ENCODE peak calls at places on chromosomes 13 and 19, in six cellular contexts. W, G, A, K, C and B are unnamed samples. For H3K4me1, the result is how much of the 10 kb centered on the place peaks cover.

GRCh38 chr19:44212865-44213346 is 574 bp downstream of the ZNF227 start:
- DNase-seq in K (peak), A (peak), G (peak), W (peak), C (peak), B (peak)

GRCh38 chr19:57280913-57281425 is 684 bp downstream of the ZNF460 start:
- DNase-seq in C (no peak), W (peak), G (no peak), A (peak), K (peak), B (peak)

GRCh38 chr19:1189419-1189818 is 15.4 kb upstream of the SBNO2 start:
- DNase-seq in A (peak), C (peak), K (peak), W (no peak), G (peak), B (no peak)

GRCh38 chr19:47229674-47230121 is 1.3 kb downstream of the BBC3 start:
- DNase-seq in K (peak), A (peak), W (peak), C (peak), G (no peak), B (peak)

GRCh38 chr19:41688098-41688497 is at the start of gene CEACAM7:
- DNase-seq in K (no peak), A (no peak), G (no peak), C (no peak), W (no peak), B (no peak)

GRCh38 chr13:30235206-30235605 is 72.1 kb downstream of the KATNAL1 start:
- DNase-seq in G (no peak), C (no peak), A (no peak), K (no peak), W (peak), B (no peak)

GRCh38 chr13:21639604-21640003 is 31.3 kb upstream of the FGF9 start:
- DNase-seq in W (no peak), C (no peak), G (peak), K (no peak), A (no peak), B (no peak)

GRCh38 chr13:44273991-44274810 is 99.4 kb upstream of the SERP2 start:
- DNase-seq in A (peak), G (no peak), C (no peak), W (peak), K (no peak), B (peak)

GRCh38 chr19:41531438-41532311 is 44.3 kb upstream of the CEACAM21 start:
- DNase-seq in C (peak), K (peak), A (no peak), W (peak), G (no peak), B (no peak)

GRCh38 chr19:18436651-18437478 is 1.1 kb downstream of the ISYNA1 start:
- DNase-seq in K (peak), G (peak), W (peak), C (peak), A (peak), B (peak)

GRCh38 chr19:50025794-50026549 is at the start of gene ZNF473:
- DNase-seq in W (peak), G (peak), K (peak), A (peak), C (peak), B (peak)

GRCh38 chr19:17718988-17719711 is at the start of gene MAP1S:
- DNase-seq in G (peak), W (peak), A (peak), K (peak), C (peak), B (peak)

GRCh38 chr13:25319781-25320180 is 18.4 kb downstream of the NUP58 start:
- DNase-seq in K (no peak), G (no peak), A (no peak), C (no peak), W (no peak), B (no peak)

GRCh38 chr19:18425515-18426415 is 6.6 kb downstream of the SSBP4 start:
- DNase-seq in W (peak), K (peak), G (no peak), A (no peak), C (no peak), B (no peak)

GRCh38 chr13:34941436-34941834 is 635 bp upstream of the NBEA start:
- DNase-seq in G (no peak), A (no peak), K (no peak), C (no peak), W (peak), B (no peak)

GRCh38 chr19:52507266-52507665 is 20.2 kb upstream of the ZNF808 start:
- DNase-seq in W (no peak), G (no peak), C (no peak), A (no peak), K (peak), B (no peak)

GRCh38 chr13:94154362-94154761 is 325.1 kb downstream of the DCT start:
- DNase-seq in A (peak), G (no peak), C (peak), K (peak), W (peak), B (no peak)

GRCh38 chr13:38648912-38649311 is 38.0 kb upstream of the FREM2 start:
- DNase-seq in G (no peak), A (no peak), C (no peak), W (no peak), K (no peak), B (no peak)

GRCh38 chr13:74325106-74325505 is 190.9 kb upstream of the KLF12 start:
- DNase-seq in C (no peak), W (peak), G (no peak), K (peak), A (peak), B (peak)

GRCh38 chr13:109625156-109625555 is 161.2 kb downstream of the IRS2 start:
- DNase-seq in K (no peak), C (no peak), W (no peak), A (no peak), G (no peak), B (no peak)

GRCh38 chr13:36088001-36088400 is 43.2 kb downstream of the DCLK1 start:
- DNase-seq in G (no peak), K (peak), W (no peak), C (no peak), A (peak), B (no peak)

GRCh38 chr13:95743192-95743591 is 66.3 kb downstream of the DNAJC3 start:
- DNase-seq in A (no peak), W (no peak), G (no peak), C (no peak), K (no peak), B (no peak)

GRCh38 chr19:55600336-55601028 is 394 bp downstream of the ZNF524 start:
- DNase-seq in W (peak), K (peak), C (no peak), G (peak), A (no peak), B (peak)

GRCh38 chr13:97879646-97880297 is 73.7 kb upstream of the IPO5 start:
- DNase-seq in C (peak), W (peak), G (no peak), A (peak), K (peak), B (no peak)

GRCh38 chr19:10450853-10451609 is 30.7 kb downstream of the PDE4A start:
- DNase-seq in K (no peak), C (peak), W (no peak), G (peak), A (peak), B (no peak)

GRCh38 chr19:3196064-3196932 is 10.6 kb downstream of the NCLN start:
- DNase-seq in W (no peak), A (no peak), G (no peak), K (no peak), C (no peak), B (no peak)

GRCh38 chr13:60009300-60010248 is 154.2 kb downstream of the DIAPH3 start:
- DNase-seq in G (no peak), A (no peak), K (no peak), W (no peak), C (no peak), B (peak)

GRCh38 chr13:24683833-24684599 is 3.8 kb downstream of the ATP12A start:
- DNase-seq in C (peak), A (peak), G (peak), K (no peak), W (peak), B (peak)

GRCh38 chr19:8526345-8527062 is 12.5 kb upstream of the ZNF414 start:
- DNase-seq in K (peak), W (peak), C (peak), A (peak), G (peak), B (peak)

GRCh38 chr13:91988331-91988730 is 589.9 kb downstream of the GPC5 start:
- DNase-seq in C (no peak), A (no peak), G (peak), W (no peak), K (no peak), B (no peak)

GRCh38 chr13:21672811-21673591 is 2.1 kb downstream of the FGF9 start:
- DNase-seq in W (peak), A (no peak), K (no peak), G (peak), C (no peak), B (no peak)

GRCh38 chr19:45424191-45425058 is 708 bp upstream of the ERCC1 start:
- DNase-seq in W (peak), G (peak), C (peak), K (peak), A (peak), B (peak)

GRCh38 chr19:35236638-35237400 is 8.3 kb upstream of the FAM187B start:
- DNase-seq in C (peak), G (no peak), K (no peak), W (no peak), A (peak), B (no peak)

GRCh38 chr13:29457299-29457698 is 138.2 kb downstream of the SLC7A1 start:
- DNase-seq in C (no peak), A (peak), W (peak), K (peak), G (no peak), B (no peak)

GRCh38 chr19:29527500-29528328 is 1.9 kb downstream of the VSTM2B start:
- DNase-seq in A (no peak), K (no peak), G (no peak), C (no peak), W (no peak), B (no peak)

GRCh38 chr19:45825917-45826893 is 11.1 kb upstream of the RSPH6A start:
- DNase-seq in G (no peak), W (no peak), C (no peak), K (no peak), A (no peak), B (no peak)

GRCh38 chr19:20035935-20036334 is 3.4 kb downstream of the ZNF682 start:
- DNase-seq in A (no peak), C (no peak), G (no peak), W (no peak), K (no peak), B (no peak)

GRCh38 chr19:20038358-20039202 is 725 bp downstream of the ZNF682 start:
- DNase-seq in K (peak), C (no peak), W (peak), A (no peak), G (no peak), B (no peak)

GRCh38 chr19:20044663-20045062 is 5.4 kb upstream of the ZNF682 start:
- DNase-seq in A (no peak), W (no peak), K (no peak), C (no peak), G (no peak), B (no peak)

GRCh38 chr19:20039203-20039723 is at the start of gene ZNF682:
- DNase-seq in A (peak), K (peak), G (peak), C (peak), W (peak), B (peak)
- H3K27ac ChIP-seq in A (no peak), K (peak), G (peak), C (peak), W (peak), B (peak)

DNA sequence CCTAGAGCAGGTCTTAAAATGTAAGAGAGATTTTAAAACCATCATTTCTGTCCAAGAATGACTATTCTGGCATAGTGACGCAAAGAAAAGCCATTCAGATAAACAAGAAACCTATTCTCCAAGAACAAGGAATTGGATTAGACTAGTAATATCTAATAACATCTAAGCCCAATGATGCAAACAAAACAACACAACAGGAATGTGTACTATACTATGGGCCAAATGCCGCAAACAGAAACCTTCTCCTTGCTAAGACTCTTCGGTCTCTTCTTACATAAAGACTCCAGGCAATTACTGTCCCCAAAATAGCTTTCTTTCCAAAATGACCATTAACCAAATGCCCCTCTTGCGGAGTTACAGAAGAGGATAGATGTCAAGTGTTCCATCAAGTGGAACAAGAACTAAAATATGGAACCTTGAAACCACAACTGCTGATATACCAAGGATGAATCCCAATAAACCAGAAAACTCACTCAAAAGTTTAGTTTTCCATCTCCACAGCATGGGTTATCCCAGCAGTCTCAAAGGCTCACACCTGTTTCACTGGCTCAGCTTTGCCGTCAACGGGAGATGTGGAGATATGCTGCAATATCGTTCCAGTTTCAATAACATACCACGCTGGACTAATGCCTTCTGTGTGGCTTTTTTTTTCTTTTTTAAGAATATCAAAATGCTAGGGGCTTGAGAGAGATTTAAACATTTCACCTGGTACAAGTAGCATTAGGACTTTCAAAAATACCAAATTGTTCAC is 76.2 kb downstream of the FOXO1 start:
- DNase-seq in W (no peak), G (no peak), C (no peak), K (no peak), A (no peak), B (no peak)
- H3K4me1 ChIP-seq in W (under half), G (under half), C (under half), K (under half), A (under half), B (under half)

GRCh38 chr13:75748874-75749273 is 112.7 kb downstream of the LMO7 start:
- DNase-seq in G (no peak), W (no peak), C (no peak), K (no peak), A (no peak), B (no peak)
- H3K4me2 ChIP-seq in G (no peak), W (peak), C (no peak), K (no peak), A (no peak), B (no peak)

GRCh38 chr13:50523307-50523706 is 320.2 kb downstream of the DLEU7 start:
- DNase-seq in G (no peak), W (peak), K (no peak), C (no peak), A (no peak), B (no peak)
- H3K27ac ChIP-seq in G (no peak), W (no peak), K (no peak), C (no peak), A (no peak), B (peak)

GRCh38 chr19:38306236-38306635 is 2.2 kb downstream of the C19orf33 start:
- DNase-seq in K (no peak), W (no peak), C (no peak), A (no peak), G (no peak), B (no peak)

GRCh38 chr19:38307076-38307475 is 3.0 kb downstream of the C19orf33 start:
- DNase-seq in A (no peak), K (no peak), G (no peak), C (no peak), W (no peak), B (no peak)

GRCh38 chr19:38308006-38308766 is 4.1 kb downstream of the C19orf33 start:
- DNase-seq in W (no peak), C (no peak), K (no peak), G (no peak), A (no peak), B (no peak)

GRCh38 chr19:38308926-38309614 is 5.0 kb downstream of the C19orf33 start:
- DNase-seq in G (no peak), K (no peak), C (no peak), A (no peak), W (no peak), B (no peak)

DNA sequence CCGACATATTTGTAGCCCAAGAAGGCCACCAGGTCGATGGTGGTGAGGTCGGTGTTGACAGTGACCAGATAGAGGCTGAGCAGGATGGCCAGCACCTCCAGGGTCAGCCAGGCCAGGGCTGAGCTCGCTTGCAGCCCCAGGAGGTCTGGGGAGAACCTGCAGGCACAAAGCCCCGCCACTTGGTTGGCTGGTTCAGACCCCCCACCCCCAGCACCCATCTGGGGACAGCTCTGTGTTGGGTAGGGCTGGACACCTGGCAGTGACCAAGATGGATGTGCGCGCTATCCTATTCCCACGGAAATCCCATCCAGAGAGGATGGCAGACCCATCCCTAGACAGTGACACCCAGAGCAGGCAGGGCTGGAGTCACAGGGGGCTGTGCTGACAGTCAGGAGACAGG is 3.5 kb downstream of the C19orf33 start:
- DNase-seq in K (no peak), C (no peak), G (no peak), W (no peak), A (no peak), B (no peak)
- H3K4me1 ChIP-seq in K (under half), C (under half), G (under half), W (under half), A (under half), B (under half)

DNA sequence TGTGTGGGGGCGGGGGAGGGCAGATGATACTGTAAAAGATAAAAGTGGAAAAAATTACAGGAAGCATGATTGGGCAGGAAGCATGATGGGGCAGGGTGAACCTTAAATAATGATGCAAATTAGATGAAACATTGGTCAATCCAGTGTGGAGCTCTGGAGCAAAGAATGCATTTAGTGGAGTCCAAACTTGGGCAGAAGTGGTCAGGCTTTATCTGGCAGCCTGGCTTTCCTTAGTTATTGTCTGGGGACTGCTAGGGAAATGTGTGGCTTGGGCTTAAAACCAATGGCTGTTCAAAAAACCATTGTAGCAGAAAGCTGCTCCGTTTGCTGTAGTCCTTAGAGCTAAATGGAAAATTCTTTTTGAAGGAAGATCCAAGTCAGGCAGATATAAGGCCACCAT is 1077.3 kb upstream of the MIR17HG start:
- DNase-seq in W (no peak), K (peak), A (no peak), C (no peak), G (no peak), B (no peak)
- H3K4me2 ChIP-seq in W (no peak), K (no peak), A (no peak), C (no peak), G (no peak), B (no peak)

DNA sequence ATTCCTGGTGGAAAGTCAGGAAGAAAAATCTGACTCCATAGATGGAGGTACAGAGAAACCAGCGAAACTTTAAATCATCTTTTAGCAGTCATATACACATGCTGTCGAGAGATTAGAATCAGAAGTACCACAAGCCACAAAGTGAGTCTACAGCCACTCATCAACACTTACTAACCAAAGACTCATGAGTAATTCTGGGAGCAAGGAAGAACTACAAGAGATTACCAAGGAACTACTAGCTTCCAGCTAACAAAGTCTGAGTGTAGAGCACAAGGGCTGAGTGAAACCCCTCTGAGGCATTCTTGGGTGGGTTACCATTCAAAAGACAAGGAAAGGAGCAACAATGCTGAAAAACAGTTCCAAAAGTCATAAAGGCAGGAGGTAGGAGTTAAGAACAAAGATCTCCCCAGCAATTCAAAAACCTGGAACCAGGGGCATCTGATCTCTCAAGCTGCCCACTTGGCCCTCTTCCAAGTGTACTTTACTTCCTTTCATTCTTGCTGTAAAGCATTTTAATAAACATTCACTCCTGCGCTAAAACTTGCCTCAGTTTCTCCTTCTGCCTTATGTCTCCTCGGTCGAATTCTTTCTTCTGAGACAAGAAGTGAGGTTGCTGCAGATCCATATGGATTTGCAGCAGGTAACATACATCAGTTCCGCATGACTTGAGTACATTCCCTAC is 13.0 kb downstream of the RBM26 start:
- DNase-seq in G (no peak), C (no peak), A (peak), W (peak), K (peak), B (no peak)
- H3K27ac ChIP-seq in G (peak), C (no peak), A (peak), W (no peak), K (no peak), B (peak)